ENCODE peak calls at places on chromosome 4, in four cellular contexts. F is H1, M is HepG2, K is GM12878. X is an unnamed sample.

GRCh38 chr4:81802308-81802846 is 330.7 kb upstream of the RASGEF1B start:
- DNase-seq in F (no peak), M (no peak), K (no peak), X (no peak)

GRCh38 chr4:15654556-15655222 is 468 bp downstream of the FBXL5 start:
- DNase-seq in K (no peak), M (peak; percentile 15), F (no peak), X (no peak)

GRCh38 chr4:145130788-145131398 is 32.8 kb downstream of the ABCE1 start:
- DNase-seq in K (no peak), F (no peak), M (no peak), X (no peak)

GRCh38 chr4:123528501-123529277 is 132.1 kb downstream of the SPRY1 start:
- DNase-seq in F (no peak), K (no peak), M (peak; percentile 80), X (no peak)

GRCh38 chr4:184348311-184349233 is 125.8 kb downstream of the IRF2 start:
- DNase-seq in M (peak; percentile 99), F (no peak), K (peak; percentile 32), X (no peak)

GRCh38 chr4:2459589-2460349 is 9.1 kb upstream of the RNF4 start:
- DNase-seq in F (no peak), K (no peak), M (no peak), X (no peak)

GRCh38 chr4:135122457-135122856 is 920.9 kb upstream of the PABPC4L start:
- DNase-seq in K (no peak), M (no peak), F (no peak), X (no peak)

GRCh38 chr4:1939664-1940509 is 68.7 kb downstream of the NSD2 start:
- DNase-seq in M (peak; percentile 9), K (no peak), F (no peak), X (peak; percentile 53)

GRCh38 chr4:110211007-110211769 is 12.8 kb upstream of the ELOVL6 start:
- DNase-seq in F (no peak), M (peak; percentile 53), K (no peak), X (no peak)

GRCh38 chr4:88033309-88033708 is 25.9 kb downstream of the PKD2 start:
- DNase-seq in M (peak; percentile 71), K (no peak), F (no peak), X (peak; percentile 34)

GRCh38 chr4:54073481-54073880 is 9.1 kb upstream of the CHIC2 start:
- DNase-seq in K (no peak), M (no peak), F (no peak), X (no peak)

GRCh38 chr4:84324303-84324702 is 174.8 kb downstream of the NKX6-1 start:
- DNase-seq in F (no peak), K (no peak), M (no peak), X (no peak)

GRCh38 chr4:142373610-142374009 is 472.5 kb downstream of the INPP4B start:
- DNase-seq in K (no peak), F (no peak), M (no peak), X (no peak)

GRCh38 chr4:80138556-80139538 is 58.5 kb upstream of the PRDM8 start:
- DNase-seq in F (no peak), K (peak; percentile 12), M (no peak), X (no peak)

GRCh38 chr4:39526810-39527295 is 386 bp downstream of the UGDH start:
- DNase-seq in M (no peak), F (no peak), K (no peak), X (no peak)

GRCh38 chr4:52234539-52235174 is 183.6 kb downstream of the SPATA18 start:
- DNase-seq in K (no peak), F (no peak), M (peak; percentile 50), X (peak; percentile 41)

GRCh38 chr4:41525129-41525528 is 12.8 kb upstream of the LIMCH1 start:
- DNase-seq in K (no peak), M (no peak), F (peak; percentile 54), X (peak; percentile 64)

GRCh38 chr4:88447339-88447738 is 9.6 kb upstream of the HERC5 start:
- DNase-seq in M (no peak), K (no peak), F (no peak), X (no peak)

GRCh38 chr4:87622303-87622702 is 14.0 kb downstream of the DSPP start:
- DNase-seq in M (no peak), K (no peak), F (no peak), X (no peak)

GRCh38 chr4:133921280-133922195 is 280.1 kb downstream of the PABPC4L start:
- DNase-seq in M (no peak), K (no peak), F (no peak), X (no peak)

GRCh38 chr4:71992571-71992970 is 39.2 kb upstream of the NPFFR2 start:
- DNase-seq in F (no peak), M (no peak), K (no peak), X (no peak)

GRCh38 chr4:188372051-188372450 is 232.8 kb downstream of the TRIML1 start:
- DNase-seq in M (no peak), F (no peak), K (no peak), X (peak; percentile 13)

GRCh38 chr4:150647008-150647407 is 65.1 kb downstream of the MAB21L2 start:
- DNase-seq in M (no peak), F (no peak), K (no peak), X (no peak)

GRCh38 chr4:100981447-100982204 is 365.7 kb downstream of the PPP3CA start:
- DNase-seq in M (no peak), F (no peak), K (no peak), X (no peak)

GRCh38 chr4:153211986-153212720 is 7.9 kb downstream of the TRIM2 start:
- DNase-seq in K (no peak), M (no peak), F (no peak), X (no peak)

GRCh38 chr4:25513814-25514213 is 136.8 kb downstream of the ANAPC4 start:
- DNase-seq in M (no peak), F (no peak), K (no peak), X (no peak)

GRCh38 chr4:78610546-78611214 is 59.1 kb downstream of the ANXA3 start:
- DNase-seq in M (no peak), F (no peak), K (no peak), X (no peak)

GRCh38 chr4:54230479-54231418 is 1.7 kb downstream of the PDGFRA start:
- DNase-seq in M (no peak), K (no peak), F (no peak), X (no peak)

GRCh38 chr4:65083076-65083475 is 587.2 kb downstream of the EPHA5 start:
- DNase-seq in K (no peak), F (no peak), M (no peak), X (no peak)
- TF ChIP-seq ATF3 in K (no peak), F (no peak), M (no peak), X (no peak)

GRCh38 chr4:139403457-139403856 is 50.5 kb upstream of the RAB33B start:
- DNase-seq in F (no peak), M (no peak), K (no peak), X (no peak)

GRCh38 chr4:139401368-139401767 is 52.6 kb upstream of the RAB33B start:
- DNase-seq in F (no peak), K (no peak), M (no peak), X (no peak)
- TF ChIP-seq POLR2AphosphoS5 in F (no peak), K (no peak), M (no peak), X (no peak)

DNA sequence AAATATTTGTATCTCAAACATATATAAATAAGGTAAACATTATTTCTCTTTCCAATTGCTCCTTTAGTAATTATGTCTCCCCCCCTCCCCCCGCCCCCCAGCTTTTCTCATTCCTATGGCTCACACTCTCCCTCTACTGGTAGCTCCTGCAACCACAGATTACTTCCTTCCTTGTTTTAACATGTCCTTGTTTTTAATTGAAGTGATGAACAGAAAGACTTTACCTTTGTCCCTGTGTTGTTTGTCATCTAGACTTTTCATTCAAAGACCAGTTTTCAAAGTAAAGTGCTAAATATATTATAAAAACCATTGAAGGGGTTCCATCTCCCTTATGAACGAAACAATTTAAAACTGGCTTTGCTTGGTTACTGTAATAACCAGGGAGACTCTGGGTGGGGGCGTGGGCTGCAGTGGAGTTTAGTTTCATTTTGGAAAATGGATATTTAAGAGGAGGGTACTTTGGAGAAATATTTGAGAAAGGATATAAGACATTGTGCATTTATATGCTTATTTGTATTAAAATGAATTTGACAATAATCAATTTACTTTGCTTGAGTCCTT is 352.9 kb downstream of the RAPGEF2 start:
- DNase-seq in M (peak; percentile 49), K (no peak), F (no peak), X (peak; percentile 31)
- TF ChIP-seq ATF3 in M (no peak), K (no peak), F (no peak), X (no peak)

GRCh38 chr4:921830-922331 is 10.2 kb downstream of the GAK start:
- DNase-seq in M (no peak), F (no peak), K (peak; percentile 83), X (no peak)
- TF ChIP-seq POLR2AphosphoS5 in M (no peak), F (no peak), K (no peak), X (no peak)

GRCh38 chr4:74534936-74535335 is 90.0 kb downstream of the AREG start:
- DNase-seq in K (no peak), F (no peak), M (no peak), X (no peak)

GRCh38 chr4:74536557-74536956 is 91.6 kb downstream of the AREG start:
- DNase-seq in K (no peak), F (no peak), M (no peak), X (no peak)

GRCh38 chr4:74535471-74535870 is 90.5 kb downstream of the AREG start:
- DNase-seq in F (no peak), M (no peak), K (no peak), X (no peak)

GRCh38 chr4:74539043-74539790 is 94.3 kb downstream of the AREG start:
- DNase-seq in F (no peak), K (no peak), M (peak; percentile 39), X (no peak)

DNA sequence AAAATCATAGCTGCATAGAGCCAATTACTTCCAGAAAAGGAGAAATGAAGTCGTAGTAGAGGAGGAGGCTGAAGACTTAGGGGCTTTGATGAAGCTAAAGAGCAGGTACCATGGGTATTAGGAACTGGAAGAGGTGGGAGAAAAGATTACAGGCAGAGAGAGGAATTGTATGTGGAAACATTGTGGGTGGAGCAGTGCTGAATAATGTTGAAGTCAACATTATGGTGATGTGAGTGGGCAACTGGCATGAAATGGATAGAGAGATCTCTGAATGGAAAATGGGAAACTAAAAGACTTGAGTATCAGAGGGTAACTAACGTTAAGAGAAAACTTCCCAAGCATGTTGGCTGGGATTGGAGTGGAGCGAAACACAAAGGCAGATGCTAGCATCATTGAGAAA is 92.5 kb downstream of the AREG start:
- DNase-seq in F (no peak), M (no peak), K (no peak), X (no peak)
- TF ChIP-seq ATF3 in F (no peak), M (no peak), K (no peak), X (no peak)

DNA sequence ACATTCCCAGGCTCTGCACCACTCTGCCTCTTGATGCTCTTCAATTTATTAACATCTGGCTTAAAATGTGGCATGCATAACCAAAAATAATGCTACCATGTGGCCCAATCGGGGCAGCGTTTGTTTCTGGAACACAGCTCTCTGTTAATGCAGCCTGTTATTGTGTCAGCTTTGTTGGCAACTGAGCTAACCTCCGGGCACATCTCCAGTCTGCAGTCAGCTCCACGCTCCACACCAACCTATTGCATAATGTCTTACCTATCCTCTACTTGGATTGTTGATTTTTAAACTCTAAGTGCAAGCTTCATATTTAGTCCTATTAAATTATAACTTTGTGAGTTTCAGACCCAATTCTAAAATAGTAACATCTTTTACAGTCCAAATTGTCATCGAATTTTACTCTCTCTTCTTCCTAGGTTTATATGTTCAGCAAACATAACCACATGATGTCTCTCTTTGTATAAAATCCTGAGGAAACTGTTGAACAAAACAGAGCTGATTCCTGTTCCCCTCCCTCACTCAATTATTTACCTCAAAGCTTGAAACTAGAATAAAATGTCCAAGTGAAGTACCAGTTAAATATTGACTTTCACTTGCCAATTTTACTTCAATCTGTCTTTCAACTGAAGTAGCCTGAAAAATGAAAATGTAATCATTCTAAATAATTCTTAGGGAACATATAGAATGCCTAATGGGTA is 92.2 kb upstream of the RAPGEF2 start:
- DNase-seq in K (no peak), M (peak; percentile 30), F (no peak), X (no peak)
- TF ChIP-seq POLR2AphosphoS5 in K (no peak), M (no peak), F (no peak), X (no peak)